ENCODE peak calls at places on chromosome 20, in four cellular contexts. K, M, Q and D are unnamed samples.

GRCh38 chr20:58649288-58650180 is 1.5 kb upstream of the STX16 start:
- DNase-seq in K (no peak), M (no peak), Q (no peak), D (peak; percentile 54)

GRCh38 chr20:3080939-3081388 is 3.6 kb downstream of the AVP start:
- DNase-seq in K (no peak), Q (no peak), M (no peak), D (no peak)

GRCh38 chr20:25867776-25868649 is 171.4 kb upstream of the ZNF337 start:
- DNase-seq in K (peak; percentile 56), M (peak; percentile 74), Q (peak; percentile 43), D (peak; percentile 75)

GRCh38 chr20:51169813-51170212 is 146.9 kb upstream of the KCNG1 start:
- DNase-seq in M (no peak), Q (no peak), K (no peak), D (no peak)

GRCh38 chr20:24698189-24698588 is 228.8 kb downstream of the SYNDIG1 start:
- DNase-seq in M (no peak), Q (no peak), K (no peak), D (no peak)

GRCh38 chr20:22617160-22617559 is 32.8 kb upstream of the FOXA2 start:
- DNase-seq in Q (no peak), K (peak; percentile 59), M (no peak), D (no peak)

GRCh38 chr20:53104889-53105288 is 132.7 kb downstream of the TSHZ2 start:
- DNase-seq in Q (no peak), M (no peak), K (no peak), D (no peak)

GRCh38 chr20:23374441-23374840 is 12.5 kb downstream of the GZF1 start:
- DNase-seq in M (no peak), Q (no peak), K (no peak), D (no peak)

GRCh38 chr20:47784256-47784598 is 1.1 kb downstream of the SULF2 start:
- DNase-seq in Q (no peak), M (no peak), K (no peak), D (no peak)

GRCh38 chr20:1209447-1210387 is 6.5 kb downstream of the C20orf202 start:
- DNase-seq in M (no peak), K (no peak), Q (no peak), D (no peak)

GRCh38 chr20:44909872-44910689 is at the start of gene PABPC1L:
- DNase-seq in Q (peak; percentile 67), M (peak; percentile 51), K (peak; percentile 99), D (peak; percentile 75)

GRCh38 chr20:41141153-41141815 is 3.9 kb downstream of the PLCG1 start:
- DNase-seq in Q (no peak), K (no peak), M (no peak), D (no peak)

GRCh38 chr20:51447097-51447764 is 95.3 kb downstream of the NFATC2 start:
- DNase-seq in M (peak; percentile 91), K (peak; percentile 96), Q (no peak), D (no peak)

GRCh38 chr20:20712004-20712473 is 405 bp downstream of the RALGAPA2 start:
- DNase-seq in K (no peak), Q (no peak), M (no peak), D (no peak)

GRCh38 chr20:60009318-60009717 is 51.1 kb downstream of the CDH26 start:
- DNase-seq in Q (no peak), K (no peak), M (no peak), D (no peak)

GRCh38 chr20:62425281-62426058 is 1.9 kb downstream of the RBBP8NL start:
- DNase-seq in Q (no peak), K (no peak), M (no peak), D (no peak)